ENCODE peak calls at places on chromosomes 1 and 21, in seven cellular contexts. A, O, D, Y, W, C and U are unnamed samples.

GRCh38 chr1:241637604-241638003 is 2.6 kb downstream of the CHML start:
- DNase-seq in W (no peak), Y (no peak), O (no peak), A (no peak), D (no peak), C (no peak), U (no peak)

GRCh38 chr1:13781907-13782633 is 82.1 kb downstream of the PRDM2 start:
- DNase-seq in D (no peak), A (no peak), O (no peak), W (no peak), C (peak), Y (no peak), U (peak)

GRCh38 chr1:19708558-19708957 is 43.9 kb downstream of the HTR6 start:
- DNase-seq in W (no peak), D (no peak), A (no peak), C (no peak), O (no peak), Y (no peak), U (no peak)

GRCh38 chr1:61124691-61125090 is 42.3 kb downstream of the NFIA start:
- DNase-seq in D (no peak), A (no peak), O (no peak), W (no peak), Y (no peak), C (no peak), U (no peak)

GRCh38 chr21:42621166-42621827 is 32.1 kb upstream of the PDE9A start:
- DNase-seq in A (no peak), C (no peak), O (peak), D (no peak), Y (no peak), W (peak), U (no peak)

GRCh38 chr21:39630827-39631226 is 18.1 kb downstream of the B3GALT5 start:
- DNase-seq in W (no peak), A (no peak), C (no peak), O (no peak), Y (no peak), D (no peak), U (no peak)

GRCh38 chr1:23567996-23568607 is 8.8 kb upstream of the ID3 start:
- DNase-seq in O (peak), C (no peak), W (no peak), A (no peak), D (peak), Y (no peak), U (no peak)

GRCh38 chr1:21165632-21166031 is 11.1 kb downstream of the EIF4G3 start:
- DNase-seq in W (no peak), O (no peak), D (no peak), Y (no peak), A (no peak), C (no peak), U (no peak)

GRCh38 chr1:239560921-239561320 is 174.6 kb downstream of the CHRM3 start:
- DNase-seq in O (no peak), A (no peak), Y (no peak), C (no peak), W (no peak), D (no peak), U (no peak)

GRCh38 chr1:74395492-74395891 is 116.9 kb downstream of the LRRC53 start:
- DNase-seq in Y (no peak), C (peak), O (no peak), D (no peak), W (no peak), A (no peak), U (no peak)

GRCh38 chr1:95407146-95407863 is 173.3 kb downstream of the RWDD3 start:
- DNase-seq in C (no peak), W (no peak), O (no peak), D (no peak), Y (no peak), A (no peak), U (no peak)
- H3K4me3 ChIP-seq in C (no peak), W (no peak), O (no peak), D (no peak), Y (no peak), A (no peak), U (no peak)

DNA sequence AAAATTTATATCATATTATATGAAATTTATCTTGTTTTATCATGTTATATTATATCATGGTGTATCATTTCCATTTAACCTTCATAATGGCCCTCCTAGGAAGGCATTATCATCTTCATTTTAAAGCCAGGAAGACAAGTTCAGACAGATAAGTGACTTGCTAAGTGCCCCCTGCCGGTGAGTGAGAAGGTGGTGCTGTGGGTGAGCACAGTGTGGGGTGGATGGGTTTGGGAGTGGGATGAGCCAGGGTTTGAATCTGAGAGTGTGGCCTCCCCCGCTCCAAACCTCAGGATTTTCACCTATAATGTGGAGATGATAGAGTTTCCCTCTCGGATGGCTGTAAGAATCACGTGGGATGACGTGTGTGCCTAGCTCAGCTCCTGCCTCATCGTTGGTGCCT is 108.7 kb upstream of the IGSF21 start:
- DNase-seq in A (no peak), O (no peak), Y (no peak), C (no peak), W (no peak), D (no peak), U (no peak)
- TF ChIP-seq CTCF in A (no peak), O (no peak), Y (peak), C (peak), W (no peak), D (no peak), U (peak)

DNA sequence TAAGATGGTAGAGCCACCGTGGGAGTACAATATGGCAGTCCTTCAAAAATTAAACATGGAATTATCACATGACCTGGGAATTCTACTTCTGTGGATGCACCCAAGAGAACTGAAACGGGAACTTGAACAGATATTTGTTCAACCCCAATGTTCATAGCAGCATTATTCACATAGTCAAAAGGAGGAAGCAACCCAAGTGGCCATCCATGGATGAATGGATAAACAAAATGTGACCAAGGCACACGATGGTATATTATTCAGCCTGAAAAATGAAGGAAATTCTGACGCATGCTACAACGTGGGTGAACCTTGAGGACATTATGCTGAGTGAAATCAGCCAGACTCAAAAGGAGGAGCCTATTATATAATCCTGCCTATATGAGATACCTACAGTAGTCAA is 22.8 kb upstream of the LAPTM5 start:
- DNase-seq in D (no peak), A (no peak), C (no peak), O (no peak), Y (no peak), W (no peak), U (no peak)
- H3K4me3 ChIP-seq in D (no peak), A (no peak), C (no peak), O (no peak), Y (no peak), W (no peak), U (no peak)

DNA sequence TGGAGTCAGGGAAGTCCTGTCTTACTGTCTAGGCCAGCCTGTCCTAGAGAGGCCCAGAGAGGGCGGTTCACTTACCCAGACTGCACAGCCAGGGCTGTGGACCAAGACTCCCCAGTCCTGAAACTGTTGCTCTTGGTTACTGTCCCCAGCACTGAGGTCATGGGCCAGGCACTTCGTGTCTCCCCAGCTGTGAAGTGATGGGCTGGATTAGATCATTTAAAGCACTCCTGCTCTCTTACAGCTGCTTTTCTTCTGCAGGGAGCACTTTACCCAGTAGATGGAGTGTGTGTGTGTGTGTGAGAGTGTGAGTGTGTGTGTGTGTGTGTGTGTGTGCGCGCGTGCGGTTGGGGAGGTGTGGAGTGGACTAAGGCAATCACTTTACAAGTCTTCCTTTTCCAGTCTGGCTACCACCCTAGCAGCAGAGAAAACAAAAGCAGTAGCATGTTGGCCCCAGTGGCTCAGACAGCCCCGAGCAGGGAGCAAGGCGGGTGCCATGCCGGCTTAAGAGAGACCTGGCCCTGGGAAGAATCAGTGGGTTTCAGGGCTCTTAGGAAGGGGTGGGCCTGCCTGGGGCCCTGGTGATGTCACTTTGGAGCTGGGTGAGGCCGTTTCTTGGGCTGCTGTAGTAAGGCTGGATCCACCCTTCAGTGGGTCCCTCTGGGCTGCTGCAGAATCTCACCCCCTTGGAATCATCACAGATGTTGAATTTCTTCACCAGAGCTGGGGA is 2.4 kb downstream of the SPSB1 start:
- DNase-seq in A (no peak), D (no peak), W (peak), Y (peak), C (no peak), O (peak), U (no peak)
- TF ChIP-seq CTCF in A (no peak), D (no peak), W (peak), Y (peak), C (peak), O (no peak), U (peak)